ENCODE peak calls at places on chromosomes 5 and 9, in seven cellular contexts. J is CD8-positive, alpha-beta memory T cell; A is vagina; Q is ovary; Z is transverse colon; H is aorta; E is mammary epithelial cell. B is an unnamed sample.

GRCh38 chr5:110361501-110361900 is 365.0 kb downstream of the TMEM232 start:
- DNase-seq in J (no peak), Q (no peak), E (no peak), Z (no peak), A (no peak), H (no peak), B (no peak)

GRCh38 chr9:37575921-37576721 is at the start of gene FBXO10:
- DNase-seq in J (peak; percentile 6), Z (peak; percentile 78), E (peak; percentile 57), H (peak; percentile 90), A (no peak), Q (peak; percentile 66), B (peak; percentile 89)

GRCh38 chr9:128420060-128420650 is 502 bp upstream of the CERCAM start:
- DNase-seq in Q (peak; percentile 68), Z (peak; percentile 74), A (no peak), E (peak; percentile 64), J (peak; percentile 57), H (peak; percentile 94), B (peak; percentile 88)

GRCh38 chr5:77210091-77211012 is at the start of gene PDE8B:
- DNase-seq in A (no peak), E (no peak), H (peak; percentile 75), Z (no peak), Q (peak; percentile 15), J (no peak), B (peak; percentile 25)

GRCh38 chr5:88741964-88742363 is 141.0 kb downstream of the MEF2C start:
- DNase-seq in Q (no peak), J (no peak), H (no peak), Z (no peak), A (no peak), E (no peak), B (no peak)

GRCh38 chr9:70641631-70642030 is 227.2 kb upstream of the KLF9 start:
- DNase-seq in E (no peak), H (no peak), J (no peak), A (no peak), Q (peak; percentile 24), Z (no peak), B (peak; percentile 66)

GRCh38 chr5:139985733-139986132 is 57.4 kb downstream of the NRG2 start:
- DNase-seq in Q (no peak), A (no peak), J (no peak), E (peak; percentile 98), H (no peak), Z (no peak), B (no peak)

GRCh38 chr9:8734760-8735159 is 935.2 kb upstream of the DMAC1 start:
- DNase-seq in A (no peak), Q (no peak), Z (no peak), H (no peak), J (no peak), E (no peak), B (no peak)

GRCh38 chr5:159680095-159680494 is 236.2 kb upstream of the ADRA1B start:
- DNase-seq in E (no peak), H (no peak), Z (no peak), A (no peak), Q (no peak), J (no peak), B (no peak)

GRCh38 chr9:112382066-112382465 is 2.2 kb downstream of the HSDL2 start:
- DNase-seq in A (no peak), E (no peak), J (no peak), H (no peak), Z (no peak), Q (no peak), B (no peak)

GRCh38 chr5:146528232-146528631 is 12.2 kb upstream of the GPR151 start:
- DNase-seq in J (no peak), Q (no peak), A (no peak), E (no peak), H (no peak), Z (no peak), B (no peak)

GRCh38 chr5:173472164-173472563 is 143.9 kb upstream of the STC2 start:
- DNase-seq in E (peak; percentile 91), Q (peak; percentile 74), J (no peak), Z (peak; percentile 26), H (no peak), A (no peak), B (no peak)

GRCh38 chr9:37574241-37574721 is 1.9 kb downstream of the FBXO10 start:
- DNase-seq in H (no peak), E (no peak), J (no peak), Q (no peak), A (no peak), Z (no peak), B (peak; percentile 21)

GRCh38 chr5:126492939-126493338 is 69.7 kb downstream of the GRAMD2B start:
- DNase-seq in Q (peak; percentile 76), H (no peak), E (no peak), J (no peak), A (no peak), Z (no peak), B (peak; percentile 12)

GRCh38 chr9:116860509-116861120 is 173.5 kb downstream of the TRIM32 start:
- DNase-seq in J (no peak), H (peak; percentile 77), Q (no peak), Z (peak; percentile 51), E (peak; percentile 66), A (no peak), B (peak; percentile 78)

GRCh38 chr5:88438006-88438405 is 169.4 kb upstream of the TMEM161B start:
- DNase-seq in J (no peak), A (no peak), Z (no peak), H (no peak), Q (no peak), E (peak; percentile 4), B (no peak)

GRCh38 chr9:74078647-74079046 is 418.5 kb upstream of the RORB start:
- DNase-seq in Q (no peak), H (no peak), J (no peak), Z (no peak), E (peak; percentile 56), A (no peak), B (no peak)

GRCh38 chr5:110335361-110336046 is 391.0 kb downstream of the TMEM232 start:
- DNase-seq in Q (no peak), E (no peak), J (no peak), H (no peak), Z (no peak), A (no peak), B (no peak)

GRCh38 chr9:35612843-35613242 is 5.4 kb downstream of the CD72 start:
- DNase-seq in Q (no peak), J (no peak), A (no peak), Z (no peak), H (no peak), E (no peak), B (no peak)

GRCh38 chr5:38888023-38888422 is 42.2 kb downstream of the OSMR start:
- DNase-seq in Q (no peak), A (no peak), Z (no peak), J (no peak), E (no peak), H (no peak), B (peak; percentile 37)

GRCh38 chr5:93580387-93581100 is 475 bp downstream of the NR2F1-AS1 start:
- DNase-seq in J (no peak), A (peak; percentile 89), E (peak; percentile 47), H (peak; percentile 77), Q (peak; percentile 47), Z (no peak), B (peak; percentile 46)

GRCh38 chr9:5186416-5187169 is 1.2 kb upstream of the INSL6 start:
- DNase-seq in Z (peak; percentile 46), E (peak; percentile 55), J (peak; percentile 35), A (no peak), Q (no peak), H (no peak), B (peak; percentile 39)

GRCh38 chr5:36374275-36374862 is 72.7 kb upstream of the RANBP3L start:
- DNase-seq in A (no peak), Q (no peak), H (no peak), J (no peak), Z (no peak), E (peak; percentile 43), B (no peak)

DNA sequence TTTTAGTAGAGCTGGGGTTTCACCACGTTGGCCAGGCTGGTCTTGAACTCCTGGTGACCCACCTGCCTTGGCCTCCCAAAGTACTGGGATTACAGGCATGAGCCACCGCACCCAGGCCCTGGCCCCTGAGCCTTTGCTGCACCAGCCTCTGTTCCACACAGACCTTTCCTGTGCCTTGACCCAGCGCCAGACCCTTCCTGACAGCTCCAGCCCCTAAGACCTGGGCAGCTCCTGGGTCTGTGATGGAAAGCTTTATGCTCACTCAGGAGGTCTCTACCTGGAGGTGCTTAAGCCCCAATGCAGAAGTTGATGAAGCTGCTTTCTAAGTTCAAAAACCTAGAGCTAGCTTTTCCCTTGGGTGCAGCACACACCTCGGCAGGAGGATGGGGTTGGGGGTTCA is 58.8 kb upstream of the NEK6 start:
- DNase-seq in A (no peak), Z (no peak), J (no peak), Q (no peak), E (no peak), H (no peak), B (no peak)
- H3K4me1 ChIP-seq in A (no peaks in the 10 kb centered on the region), Z (no peaks in the 10 kb centered on the region), J (peaks cover 14% of the 10 kb centered on the region), Q (no peaks in the 10 kb centered on the region), E (no peaks in the 10 kb centered on the region), H (no peaks in the 10 kb centered on the region), B (no peaks in the 10 kb centered on the region)

DNA sequence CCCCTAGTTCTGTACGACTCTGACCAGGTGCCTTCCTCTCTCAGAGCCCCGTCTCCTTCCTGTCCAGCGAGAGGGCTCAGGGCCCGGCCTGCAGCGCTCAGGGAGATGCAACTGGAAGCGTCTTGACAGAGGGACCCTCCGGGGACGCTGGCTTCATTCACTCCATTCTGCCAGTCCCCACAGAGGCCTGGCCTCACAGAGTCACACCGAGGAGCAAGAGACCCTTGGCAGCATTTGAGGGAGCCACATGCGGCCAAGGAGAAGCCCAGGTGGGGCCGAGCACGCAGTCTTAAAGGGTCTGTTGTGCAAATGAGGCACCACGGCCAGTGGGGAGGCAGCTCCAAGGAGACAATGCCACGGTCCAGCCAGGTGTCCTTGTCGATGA is 86.6 kb upstream of the SARDH start:
- DNase-seq in A (no peak), Q (no peak), H (no peak), J (no peak), E (no peak), Z (no peak), B (no peak)
- H3K4me1 ChIP-seq in A (peaks cover 8% of the 10 kb centered on the region), Q (no peaks in the 10 kb centered on the region), H (no peaks in the 10 kb centered on the region), J (no peaks in the 10 kb centered on the region), E (no peaks in the 10 kb centered on the region), Z (no peaks in the 10 kb centered on the region), B (peaks cover 21% of the 10 kb centered on the region)

DNA sequence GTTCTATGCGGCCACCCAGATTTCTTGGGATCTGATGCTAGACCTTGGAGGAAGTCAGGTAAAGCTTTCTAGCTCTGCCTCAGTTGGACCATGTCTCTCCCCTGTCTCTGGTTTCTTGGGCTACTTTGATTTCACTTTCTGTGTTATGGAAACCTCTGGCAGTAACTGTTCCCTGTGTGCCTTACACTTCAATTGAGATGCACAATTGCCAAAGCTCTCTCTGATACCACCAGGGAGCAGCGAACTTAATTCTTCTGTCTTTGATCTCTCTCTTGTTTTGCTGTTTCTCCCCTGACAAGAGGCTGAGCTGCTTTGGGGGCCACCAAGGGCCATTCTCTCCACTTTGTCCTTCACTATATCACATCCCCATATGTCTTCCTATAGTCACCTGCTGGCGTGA is 61.4 kb downstream of the PGM5 start:
- DNase-seq in Q (no peak), A (no peak), Z (no peak), H (no peak), J (no peak), E (no peak), B (no peak)
- H3K4me1 ChIP-seq in Q (no peaks in the 10 kb centered on the region), A (no peaks in the 10 kb centered on the region), Z (no peaks in the 10 kb centered on the region), H (peaks cover 3% of the 10 kb centered on the region), J (no peaks in the 10 kb centered on the region), E (no peaks in the 10 kb centered on the region), B (no peaks in the 10 kb centered on the region)

DNA sequence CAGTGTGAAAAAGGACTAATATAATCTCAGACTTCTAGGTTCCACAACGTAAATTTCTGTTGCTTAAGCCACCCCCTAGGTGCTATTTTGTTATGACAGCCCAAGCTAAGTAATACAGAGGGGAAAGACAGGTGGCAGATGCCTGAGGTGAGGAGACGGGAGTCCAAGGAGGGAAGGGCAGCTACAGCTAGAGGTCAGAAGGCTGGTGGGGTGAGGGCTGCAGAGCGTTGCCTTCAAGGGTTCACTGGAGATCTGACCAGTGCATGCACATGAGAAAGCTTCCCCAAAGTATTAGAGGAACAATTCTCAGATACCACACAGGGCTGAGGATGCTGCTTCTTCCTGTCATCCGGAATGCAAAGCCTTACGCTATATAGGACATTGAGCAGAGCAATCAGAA is 104.7 kb upstream of the IRX4 start:
- DNase-seq in E (no peak), A (peak; percentile 27), H (no peak), Q (no peak), Z (no peak), J (no peak), B (no peak)
- H3K4me1 ChIP-seq in E (no peaks in the 10 kb centered on the region), A (no peaks in the 10 kb centered on the region), H (no peaks in the 10 kb centered on the region), Q (no peaks in the 10 kb centered on the region), Z (no peaks in the 10 kb centered on the region), J (no peaks in the 10 kb centered on the region), B (no peaks in the 10 kb centered on the region)

B was measured in BE2C.